ENCODE peak calls at places on chromosome 20, in seven cellular contexts. Q is neuronal stem cell, V is IMR-90, C is mesendoderm, I is H1, Z is mesenchymal stem cell, T is trophoblast cell. B is an unnamed sample.

GRCh38 chr20:967796-968742 is 34.0 kb downstream of the RSPO4 start:
- DNase-seq in Q (no peak), V (peak; percentile 36), C (peak; percentile 84), I (no peak), Z (peak; percentile 5), T (peak; percentile 62), B (peak; percentile 40)

GRCh38 chr20:25584905-25585704 is at the start of gene NINL:
- DNase-seq in Q (peak; percentile 78), V (peak; percentile 48), C (peak; percentile 88), I (peak; percentile 47), Z (peak; percentile 73), T (peak; percentile 15), B (peak; percentile 89)

GRCh38 chr20:7650481-7650880 is 289.8 kb downstream of the HAO1 start:
- DNase-seq in Q (no peak), V (no peak), C (no peak), I (no peak), Z (peak; percentile 67), T (no peak), B (no peak)

GRCh38 chr20:51326241-51326819 is 216.2 kb downstream of the NFATC2 start:
- DNase-seq in Q (peak; percentile 57), V (peak; percentile 76), C (peak; percentile 84), I (no peak), Z (peak; percentile 71), T (no peak), B (peak; percentile 78)

GRCh38 chr20:12860619-12861247 is 148.0 kb upstream of the SPTLC3 start:
- DNase-seq in Q (no peak), V (no peak), C (no peak), I (no peak), Z (no peak), T (no peak), B (no peak)

GRCh38 chr20:57605045-57605444 is 15.2 kb downstream of the ZBP1 start:
- DNase-seq in Q (no peak), V (no peak), C (no peak), I (no peak), Z (no peak), T (no peak), B (no peak)

GRCh38 chr20:55693646-55694045 is 311.7 kb downstream of the CBLN4 start:
- DNase-seq in Q (no peak), V (no peak), C (peak; percentile 71), I (no peak), Z (no peak), T (no peak), B (no peak)

GRCh38 chr20:35697696-35698297 is 1.4 kb downstream of the NFS1 start:
- DNase-seq in Q (no peak), V (no peak), C (no peak), I (no peak), Z (no peak), T (no peak), B (no peak)

GRCh38 chr20:46461808-46462207 is 51.6 kb downstream of the ZNF334 start:
- DNase-seq in Q (no peak), V (no peak), C (no peak), I (no peak), Z (no peak), T (no peak), B (no peak)

GRCh38 chr20:20939006-20939405 is 167.2 kb downstream of the LINC00237 start:
- DNase-seq in Q (no peak), V (no peak), C (no peak), I (no peak), Z (no peak), T (no peak), B (no peak)

GRCh38 chr20:20946122-20946759 is 159.9 kb downstream of the LINC00237 start:
- DNase-seq in Q (no peak), V (no peak), C (no peak), I (no peak), Z (no peak), T (no peak), B (no peak)

GRCh38 chr20:20938131-20938530 is 168.0 kb downstream of the LINC00237 start:
- DNase-seq in Q (no peak), V (no peak), C (no peak), I (no peak), Z (no peak), T (no peak), B (no peak)

GRCh38 chr20:20938599-20938998 is 167.6 kb downstream of the LINC00237 start:
- DNase-seq in Q (no peak), V (no peak), C (no peak), I (no peak), Z (no peak), T (no peak), B (no peak)

GRCh38 chr20:20941468-20941889 is 164.7 kb downstream of the LINC00237 start:
- DNase-seq in Q (no peak), V (no peak), C (no peak), I (no peak), Z (no peak), T (no peak), B (no peak)
- H3K23ac ChIP-seq in Q (no peak overlapping the region), V (no peak overlapping the region), C (no peak overlapping the region), I (no peak overlapping the region), Z (no peak overlapping the region), T (no peak overlapping the region), B (no peak overlapping the region)

DNA sequence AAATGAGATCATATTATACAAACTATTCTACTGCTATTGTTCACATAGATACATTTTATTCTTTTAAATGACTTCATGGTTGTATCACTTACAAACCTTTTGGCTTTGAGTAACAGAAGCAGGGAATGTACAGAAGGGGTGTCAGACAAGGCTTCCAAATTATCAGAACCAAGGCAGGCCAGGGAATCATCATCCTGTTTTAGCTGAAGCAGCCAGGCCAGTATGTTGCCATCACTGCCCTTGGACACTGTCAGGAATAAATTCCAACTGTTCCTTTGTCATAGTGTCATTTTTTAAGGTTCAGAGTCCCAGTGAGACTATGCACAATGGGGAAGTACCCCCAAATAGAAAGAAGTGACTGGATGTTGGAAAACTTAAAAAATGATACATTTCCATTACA is 23.1 kb upstream of the PKIG start:
- DNase-seq in Q (no peak), V (no peak), C (no peak), I (no peak), Z (no peak), T (no peak), B (no peak)
- H3K23ac ChIP-seq in Q (no peak overlapping the region), V (no peak overlapping the region), C (no peak overlapping the region), I (no peak overlapping the region), Z (no peak overlapping the region), T (no peak overlapping the region), B (no peak overlapping the region)

GRCh38 chr20:6388666-6389197 is 265.9 kb upstream of the FERMT1 start:
- DNase-seq in Q (no peak), V (no peak), C (no peak), I (no peak), Z (peak; percentile 54), T (no peak), B (no peak)
- H3K23ac ChIP-seq in Q (no peak overlapping the region), V (no peak overlapping the region), C (no peak overlapping the region), I (no peak overlapping the region), Z (no peak overlapping the region), T (no peak overlapping the region), B (no peak overlapping the region)

DNA sequence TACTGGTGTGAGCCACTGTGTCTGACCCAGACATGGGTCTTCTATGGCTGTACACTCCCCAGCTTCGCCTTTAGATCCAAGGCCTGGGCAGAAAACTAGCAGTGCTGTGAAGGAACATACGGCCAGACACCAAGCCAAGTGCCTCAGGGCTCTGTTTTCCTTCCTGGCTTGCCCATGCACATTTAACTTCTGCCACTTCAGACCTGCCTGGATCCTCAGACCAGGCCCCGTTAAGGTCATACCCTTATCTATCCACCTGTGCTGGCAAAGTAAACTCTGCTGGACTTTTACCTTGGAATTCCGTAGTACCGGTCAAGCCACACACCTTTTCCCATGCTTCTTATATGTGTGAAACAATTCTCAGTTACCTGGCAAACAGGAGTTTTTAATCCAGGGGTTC is 644.8 kb downstream of the PTPRT start:
- DNase-seq in Q (no peak), V (no peak), C (no peak), I (no peak), Z (no peak), T (no peak), B (no peak)
- H3K23ac ChIP-seq in Q (no peak overlapping the region), V (no peak overlapping the region), C (no peak overlapping the region), I (no peak overlapping the region), Z (no peak overlapping the region), T (no peak overlapping the region), B (no peak overlapping the region)